ENCODE peak calls at places on chromosomes 16 and 17, in five cellular contexts. F is sigmoid colon; T is stimulated activated CD4-positive, alpha-beta T cell treated with anti-CD3 and anti-CD28 coated beads, Interleukin-2, amount 100 ng/mL, for 24 hours; Z is nephron progenitor cell; B is fibroblast of the conjunctiva. P is an unnamed sample.

GRCh38 chr17:38425744-38426143 is 2.5 kb upstream of the ARHGAP23 start:
- DNase-seq in T (no peak), B (no peak), Z (no peak), F (peak; percentile 78), P (no peak)

GRCh38 chr17:36627101-36627500 is 25.7 kb downstream of the MRM1 start:
- DNase-seq in B (no peak), T (no peak), Z (peak; percentile 61), F (no peak), P (no peak)

GRCh38 chr16:57564571-57565270 is 22.3 kb downstream of the ADGRG5 start:
- DNase-seq in T (no peak), F (no peak), B (no peak), Z (no peak), P (no peak)

GRCh38 chr17:71071041-71071440 is 901.7 kb downstream of the KCNJ2 start:
- DNase-seq in Z (no peak), B (no peak), T (no peak), F (no peak), P (no peak)

GRCh38 chr16:78984887-78985464 is 615.6 kb downstream of the MAF start:
- DNase-seq in T (no peak), B (no peak), F (no peak), Z (peak; percentile 16), P (no peak)

GRCh38 chr16:47965439-47965838 is 190.4 kb downstream of the ABCC12 start:
- DNase-seq in F (no peak), B (no peak), T (no peak), Z (no peak), P (peak; percentile 72)

GRCh38 chr17:76382803-76383644 is 1.4 kb upstream of the SPHK1 start:
- DNase-seq in T (peak; percentile 77), Z (peak; percentile 74), B (no peak), F (no peak), P (peak; percentile 42)

GRCh38 chr17:9811086-9811485 is 10.8 kb downstream of the GSG1L2 start:
- DNase-seq in T (no peak), B (no peak), Z (no peak), F (no peak), P (no peak)

GRCh38 chr17:17042851-17043667 is 802 bp downstream of the MPRIP start:
- DNase-seq in T (peak; percentile 43), Z (peak; percentile 40), B (no peak), F (no peak), P (peak; percentile 29)

GRCh38 chr17:44004761-44005526 is 522 bp downstream of the NAGS start:
- DNase-seq in Z (peak; percentile 42), B (no peak), T (peak; percentile 32), F (no peak), P (no peak)

GRCh38 chr17:39150795-39151679 is at the start of gene PLXDC1:
- DNase-seq in F (no peak), T (peak; percentile 29), B (no peak), Z (peak; percentile 68), P (no peak)